ENCODE peak calls at places on chromosomes 5 and 9, in ten cellular contexts. H is A549, E is SK-N-SH, A is HepG2, Y is WTC11, K is endothelial cell of umbilical vein, W is HCT116, T is K562, X is GM12878, Z is H1. C is an unnamed sample.
A peak's percentile ranks its signal among the peaks of the same experiment; 100 is the strongest.

GRCh38 chr9:114551750-114552685 is 35.6 kb upstream of the ATP6V1G1 start:
- DNase-seq in H (peak; percentile 97), E (peak; percentile 26), A (peak; percentile 69), Y (no peak), K (peak; percentile 86), W (peak; percentile 92), T (peak; percentile 85), X (no peak), Z (no peak), C (peak; percentile 60)

GRCh38 chr5:61069150-61069549 is 93.1 kb downstream of the SMIM15 start:
- DNase-seq in H (no peak), E (no peak), A (no peak), Y (no peak), K (no peak), W (no peak), T (no peak), X (no peak), Z (no peak), C (no peak)

GRCh38 chr9:111483419-111483861 is 743 bp downstream of the ECPAS start:
- DNase-seq in H (no peak), E (peak; percentile 91), A (peak; percentile 6), Y (no peak), K (no peak), W (no peak), T (peak; percentile 68), X (no peak), Z (no peak), C (peak; percentile 69)

GRCh38 chr9:5041390-5042115 is 56.5 kb downstream of the JAK2 start:
- DNase-seq in H (no peak), E (peak; percentile 5), A (no peak), Y (no peak), K (no peak), W (no peak), T (no peak), X (no peak), Z (no peak), C (no peak)

GRCh38 chr5:125112196-125112595 is 365.8 kb upstream of the ZNF608 start:
- DNase-seq in H (no peak), E (no peak), A (no peak), Y (no peak), K (no peak), W (no peak), T (no peak), X (no peak), Z (no peak), C (no peak)

GRCh38 chr5:175378444-175379028 is 65.4 kb downstream of the DRD1 start:
- DNase-seq in H (peak; percentile 84), E (no peak), A (no peak), Y (no peak), K (no peak), W (peak; percentile 98), T (no peak), X (no peak), Z (no peak), C (no peak)

GRCh38 chr5:1762878-1763547 is 36.6 kb downstream of the MRPL36 start:
- DNase-seq in H (no peak), E (no peak), A (no peak), Y (no peak), K (no peak), W (no peak), T (no peak), X (no peak), Z (no peak), C (no peak)

GRCh38 chr9:371349-371748 is 156.7 kb downstream of the DOCK8 start:
- DNase-seq in H (no peak), E (no peak), A (no peak), Y (no peak), K (no peak), W (no peak), T (peak; percentile 56), X (no peak), Z (no peak), C (no peak)

GRCh38 chr5:5018560-5018935 is 121.6 kb upstream of the ADAMTS16 start:
- DNase-seq in H (no peak), E (no peak), A (no peak), Y (no peak), K (no peak), W (no peak), T (no peak), X (no peak), Z (no peak), C (no peak)

GRCh38 chr9:11962327-11962726 is 730.9 kb upstream of the TYRP1 start:
- DNase-seq in H (no peak), E (no peak), A (no peak), Y (no peak), K (no peak), W (no peak), T (no peak), X (no peak), Z (no peak), C (no peak)

DNA sequence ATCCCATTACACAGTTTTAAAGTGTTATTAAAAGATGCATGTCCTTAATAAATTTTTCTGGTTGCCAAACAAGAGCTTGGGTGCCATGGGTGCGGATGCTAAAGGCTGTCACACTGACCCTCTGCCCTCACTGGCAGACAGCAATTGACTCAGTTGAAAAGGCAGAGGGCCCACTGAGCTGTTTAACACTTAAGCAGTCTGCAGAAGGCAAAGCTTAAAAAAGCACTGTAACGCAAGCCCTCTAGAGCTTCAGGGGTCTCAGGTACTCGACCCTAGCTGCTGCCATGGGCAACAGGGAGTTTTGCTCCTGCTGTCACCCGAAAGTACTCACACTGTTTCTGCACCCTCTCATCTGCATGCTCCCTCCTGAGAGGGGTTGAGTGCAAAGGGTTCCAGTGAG is 726.4 kb upstream of the TYRP1 start:
- DNase-seq in H (no peak), E (no peak), A (no peak), Y (no peak), K (no peak), W (no peak), T (no peak), X (no peak), Z (no peak), C (no peak)
- TF ChIP-seq MAX in H (no peak), E (no peak), A (no peak), Y (no peak), K (no peak), W (no peak), T (no peak), X (no peak), Z (no peak), C (no peak)

GRCh38 chr5:73727470-73727869 is 101.5 kb downstream of the ARHGEF28 start:
- DNase-seq in H (no peak), E (no peak), A (no peak), Y (no peak), K (no peak), W (no peak), T (no peak), X (no peak), Z (no peak), C (no peak)

GRCh38 chr5:73729329-73729728 is 103.3 kb downstream of the ARHGEF28 start:
- DNase-seq in H (peak; percentile 11), E (no peak), A (peak; percentile 93), Y (no peak), K (no peak), W (no peak), T (no peak), X (no peak), Z (no peak), C (no peak)

GRCh38 chr5:73726606-73727231 is 100.7 kb downstream of the ARHGEF28 start:
- DNase-seq in H (no peak), E (no peak), A (no peak), Y (no peak), K (no peak), W (no peak), T (no peak), X (no peak), Z (no peak), C (no peak)

GRCh38 chr5:73726071-73726470 is 100.1 kb downstream of the ARHGEF28 start:
- DNase-seq in H (no peak), E (no peak), A (no peak), Y (no peak), K (no peak), W (no peak), T (no peak), X (no peak), Z (no peak), C (no peak)

GRCh38 chr5:73728493-73729273 is 102.7 kb downstream of the ARHGEF28 start:
- DNase-seq in H (no peak), E (no peak), A (no peak), Y (no peak), K (no peak), W (no peak), T (no peak), X (no peak), Z (no peak), C (no peak)
- TF ChIP-seq MAX in H (no peak), E (no peak), A (no peak), Y (no peak), K (no peak), W (no peak), T (no peak), X (no peak), Z (no peak), C (no peak)

DNA sequence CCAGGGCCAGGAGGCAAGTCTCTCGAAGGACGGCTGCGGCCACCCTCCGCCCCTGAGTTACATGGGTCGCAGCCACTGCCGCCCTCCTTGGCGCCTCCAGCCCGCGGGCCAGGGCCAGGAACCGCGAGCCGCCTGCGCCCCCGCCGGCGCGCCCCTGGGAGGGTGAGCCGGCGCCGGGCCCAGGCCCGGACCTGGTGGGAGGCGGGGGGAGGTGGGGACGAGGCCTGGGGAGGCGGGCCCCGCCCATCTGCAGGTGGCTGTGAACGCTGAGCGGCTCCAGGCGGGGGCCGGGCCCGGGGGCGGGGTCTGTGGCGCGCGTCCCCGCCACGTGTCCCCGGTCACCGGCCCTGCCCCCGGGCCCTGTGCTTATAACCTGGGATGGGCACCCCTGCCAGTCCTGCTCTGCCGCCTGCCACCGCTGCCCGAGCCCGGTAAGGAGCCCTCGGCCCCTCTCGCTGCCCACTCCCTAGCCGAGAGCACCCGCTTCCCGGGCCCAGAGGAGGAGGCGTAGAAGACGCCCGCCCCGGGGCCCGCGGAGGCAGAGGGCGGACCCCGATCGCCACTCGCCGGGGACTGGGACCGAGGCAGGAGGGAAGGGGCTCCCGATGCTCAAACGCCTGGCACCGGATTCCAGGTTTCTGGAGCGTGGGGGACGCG is at the start of gene ASS1:
- DNase-seq in H (peak; percentile 68), E (no peak), A (peak; percentile 33), Y (peak; percentile 82), K (no peak), W (no peak), T (peak; percentile 72), X (no peak), Z (peak; percentile 86), C (peak; percentile 89)
- TF ChIP-seq MAX in H (peak; percentile 58), E (no peak), A (peak; percentile 71), Y (peak; percentile 46), K (no peak), W (no peak), T (peak; percentile 48), X (no peak), Z (peak; percentile 75), C (peak; percentile 84)

DNA sequence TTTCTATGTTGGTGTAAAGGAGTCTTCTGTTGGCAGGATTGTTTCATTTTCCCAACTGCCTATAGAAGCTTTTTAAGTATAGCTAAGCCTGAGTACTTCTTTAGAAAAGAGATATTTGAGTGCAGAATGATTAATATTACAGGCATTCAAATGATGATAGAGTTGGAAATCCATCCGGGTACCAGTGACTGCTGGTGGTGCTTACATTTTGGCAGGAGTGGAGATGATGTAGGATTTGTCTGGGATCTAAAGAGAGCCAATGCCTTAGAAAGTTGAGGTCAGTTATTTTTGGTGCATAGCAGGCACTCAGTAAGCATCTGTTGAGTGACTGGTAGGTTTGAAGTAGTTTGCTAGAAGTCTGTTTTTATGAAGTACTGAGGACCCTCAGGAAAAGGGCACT is 433.5 kb downstream of the DMAC1 start:
- DNase-seq in H (no peak), E (no peak), A (no peak), Y (no peak), K (no peak), W (no peak), T (no peak), X (no peak), Z (no peak), C (no peak)
- TF ChIP-seq MAX in H (no peak), E (no peak), A (no peak), Y (no peak), K (no peak), W (no peak), T (no peak), X (no peak), Z (no peak), C (no peak)